ENCODE peak calls at places on chromosomes 6 and 20, in six cellular contexts. One of them, this sample, is unnamed.

GRCh38 chr20:23270427-23270911 is 80.1 kb upstream of the NXT1 start:
- DNase-seq in stimulated activated CD4-positive, alpha-beta T cell treated with anti-CD3 and anti-CD28 coated beads, TNF-alpha, amount 100 ng/mL, for 24 hours: no peak
- DNase-seq in 8988T: peak; percentile 43
- DNase-seq in GM23248: peak; percentile 22
- DNase-seq in foreskin fibroblast: peak; percentile 16
- DNase-seq in ovary: no peak
- DNase-seq in this sample: peak; percentile 38

GRCh38 chr6:109480993-109481480 is 2.0 kb downstream of the ZBTB24 start:
- DNase-seq in 8988T: no peak
- DNase-seq in ovary: no peak
- DNase-seq in GM23248: no peak
- DNase-seq in foreskin fibroblast: no peak
- DNase-seq in stimulated activated CD4-positive, alpha-beta T cell treated with anti-CD3 and anti-CD28 coated beads, TNF-alpha, amount 100 ng/mL, for 24 hours: no peak
- DNase-seq in this sample: no peak

GRCh38 chr6:106287215-106287614 is 38.3 kb downstream of the ATG5 start:
- DNase-seq in foreskin fibroblast: no peak
- DNase-seq in ovary: no peak
- DNase-seq in 8988T: no peak
- DNase-seq in stimulated activated CD4-positive, alpha-beta T cell treated with anti-CD3 and anti-CD28 coated beads, TNF-alpha, amount 100 ng/mL, for 24 hours: no peak
- DNase-seq in GM23248: no peak
- DNase-seq in this sample: no peak

GRCh38 chr20:64145458-64146300 is 18.6 kb upstream of the MYT1 start:
- DNase-seq in foreskin fibroblast: no peak
- DNase-seq in 8988T: no peak
- DNase-seq in GM23248: no peak
- DNase-seq in stimulated activated CD4-positive, alpha-beta T cell treated with anti-CD3 and anti-CD28 coated beads, TNF-alpha, amount 100 ng/mL, for 24 hours: no peak
- DNase-seq in ovary: no peak
- DNase-seq in this sample: no peak

GRCh38 chr20:25281541-25281991 is 33.7 kb downstream of the PYGB start:
- DNase-seq in 8988T: no peak
- DNase-seq in ovary: peak; percentile 7
- DNase-seq in stimulated activated CD4-positive, alpha-beta T cell treated with anti-CD3 and anti-CD28 coated beads, TNF-alpha, amount 100 ng/mL, for 24 hours: no peak
- DNase-seq in GM23248: no peak
- DNase-seq in foreskin fibroblast: no peak
- DNase-seq in this sample: peak; percentile 18

GRCh38 chr6:169978615-169979161 is 227.3 kb downstream of the ERMARD start:
- DNase-seq in foreskin fibroblast: peak; percentile 32
- DNase-seq in GM23248: peak; percentile 59
- DNase-seq in stimulated activated CD4-positive, alpha-beta T cell treated with anti-CD3 and anti-CD28 coated beads, TNF-alpha, amount 100 ng/mL, for 24 hours: no peak
- DNase-seq in 8988T: no peak
- DNase-seq in ovary: no peak
- DNase-seq in this sample: no peak

GRCh38 chr20:1995531-1996310 is 1.9 kb upstream of the PDYN start:
- DNase-seq in ovary: no peak
- DNase-seq in foreskin fibroblast: no peak
- DNase-seq in stimulated activated CD4-positive, alpha-beta T cell treated with anti-CD3 and anti-CD28 coated beads, TNF-alpha, amount 100 ng/mL, for 24 hours: no peak
- DNase-seq in GM23248: no peak
- DNase-seq in 8988T: no peak
- DNase-seq in this sample: no peak

GRCh38 chr6:98787401-98787800 is 47.0 kb upstream of the POU3F2 start:
- DNase-seq in stimulated activated CD4-positive, alpha-beta T cell treated with anti-CD3 and anti-CD28 coated beads, TNF-alpha, amount 100 ng/mL, for 24 hours: no peak
- DNase-seq in GM23248: no peak
- DNase-seq in ovary: no peak
- DNase-seq in foreskin fibroblast: no peak
- DNase-seq in 8988T: no peak
- DNase-seq in this sample: no peak

GRCh38 chr6:169093770-169094553 is 159.7 kb downstream of the THBS2 start:
- DNase-seq in ovary: no peak
- DNase-seq in stimulated activated CD4-positive, alpha-beta T cell treated with anti-CD3 and anti-CD28 coated beads, TNF-alpha, amount 100 ng/mL, for 24 hours: no peak
- DNase-seq in foreskin fibroblast: no peak
- DNase-seq in GM23248: no peak
- DNase-seq in 8988T: no peak
- DNase-seq in this sample: no peak

GRCh38 chr20:62356143-62356947 is 10.8 kb downstream of the LAMA5 start:
- DNase-seq in GM23248: no peak
- DNase-seq in 8988T: no peak
- DNase-seq in stimulated activated CD4-positive, alpha-beta T cell treated with anti-CD3 and anti-CD28 coated beads, TNF-alpha, amount 100 ng/mL, for 24 hours: no peak
- DNase-seq in ovary: peak; percentile 37
- DNase-seq in foreskin fibroblast: no peak
- DNase-seq in this sample: peak; percentile 61

GRCh38 chr20:53579266-53579580 is 14.4 kb downstream of the ZNF217 start:
- DNase-seq in ovary: no peak
- DNase-seq in GM23248: no peak
- DNase-seq in foreskin fibroblast: no peak
- DNase-seq in 8988T: no peak
- DNase-seq in stimulated activated CD4-positive, alpha-beta T cell treated with anti-CD3 and anti-CD28 coated beads, TNF-alpha, amount 100 ng/mL, for 24 hours: no peak
- DNase-seq in this sample: no peak

This sample was measured in left cardiac atrium.